ENCODE peak calls at places on chromosomes 6 and 20, in ten cellular contexts. R, N, P, X, S, W, L, V, A and K are unnamed samples.

GRCh38 chr6:43636312-43636667 is 650 bp downstream of the MAD2L1BP start:
- DNase-seq in R (no peak), N (peak), P (no peak), X (no peak), S (peak), W (no peak), L (no peak), V (no peak), A (no peak), K (no peak)

GRCh38 chr20:9072741-9073310 is 3.9 kb downstream of the PLCB4 start:
- DNase-seq in R (no peak), N (no peak), P (no peak), X (no peak), S (no peak), W (no peak), L (peak), V (no peak), A (no peak), K (peak)

GRCh38 chr20:2515203-2515602 is 6.5 kb upstream of the ZNF343 start:
- DNase-seq in R (no peak), N (peak), P (no peak), X (no peak), S (no peak), W (no peak), L (no peak), V (no peak), A (no peak), K (no peak)

GRCh38 chr20:50916257-50916656 is 15.0 kb downstream of the ADNP start:
- DNase-seq in R (no peak), N (peak), P (no peak), X (no peak), S (peak), W (no peak), L (peak), V (peak), A (no peak), K (peak)

GRCh38 chr6:23413327-23414203 is 712.5 kb upstream of the NRSN1 start:
- DNase-seq in R (no peak), N (peak), P (no peak), X (no peak), S (no peak), W (no peak), L (no peak), V (no peak), A (no peak), K (no peak)

GRCh38 chr6:3729603-3730344 is 21.7 kb downstream of the PXDC1 start:
- DNase-seq in R (no peak), N (no peak), P (no peak), X (no peak), S (no peak), W (no peak), L (no peak), V (no peak), A (no peak), K (no peak)

GRCh38 chr6:729646-730320 is 36.8 kb upstream of the EXOC2 start:
- DNase-seq in R (no peak), N (no peak), P (no peak), X (no peak), S (no peak), W (no peak), L (no peak), V (no peak), A (no peak), K (no peak)

GRCh38 chr6:45677381-45677992 is 299.8 kb upstream of the SUPT3H start:
- DNase-seq in R (peak), N (peak), P (no peak), X (peak), S (peak), W (no peak), L (peak), V (peak), A (no peak), K (peak)

GRCh38 chr20:61115627-61116026 is 136.4 kb upstream of the CDH4 start:
- DNase-seq in R (no peak), N (no peak), P (no peak), X (no peak), S (no peak), W (no peak), L (no peak), V (no peak), A (no peak), K (no peak)

GRCh38 chr6:149477544-149477943 is 7.3 kb downstream of the ZC3H12D start:
- DNase-seq in R (no peak), N (no peak), P (no peak), X (no peak), S (no peak), W (no peak), L (no peak), V (no peak), A (no peak), K (no peak)

GRCh38 chr6:81126150-81126549 is 626.3 kb downstream of the TENT5A start:
- DNase-seq in R (no peak), N (peak), P (no peak), X (no peak), S (peak), W (no peak), L (no peak), V (no peak), A (no peak), K (no peak)

GRCh38 chr6:167932468-167933276 is 64.8 kb upstream of the KIF25 start:
- DNase-seq in R (no peak), N (peak), P (no peak), X (no peak), S (no peak), W (no peak), L (no peak), V (peak), A (no peak), K (no peak)

GRCh38 chr6:46704562-46704961 is 16.9 kb downstream of the TDRD6 start:
- DNase-seq in R (no peak), N (peak), P (no peak), X (no peak), S (peak), W (no peak), L (peak), V (no peak), A (no peak), K (peak)

GRCh38 chr20:6993526-6993925 is 226.0 kb downstream of the BMP2 start:
- DNase-seq in R (no peak), N (no peak), P (no peak), X (no peak), S (no peak), W (no peak), L (no peak), V (no peak), A (no peak), K (no peak)

GRCh38 chr6:43851204-43851855 is 81.3 kb downstream of the VEGFA start:
- DNase-seq in R (no peak), N (peak), P (no peak), X (no peak), S (no peak), W (peak), L (peak), V (no peak), A (no peak), K (peak)